ENCODE peak calls at places on chromosomes 1 and 21, in nine cellular contexts. R is T-helper 9 cell; W is aorta; D is activated T-cell treated with anti-CD3 and anti-CD28 coated beads, Interleukin-2, amount 50 U/mL, for 24 hours; G is suprapubic skin; Y is KBM-7; F is activated gamma-delta T cell; E is frontal cortex; O is stimulated activated CD8-positive, alpha-beta memory T cell treated with anti-CD3 and anti-CD28 coated beads, Interleukin-4, amount 100 ng/mL, for 24 hours. U is an unnamed sample.

GRCh38 chr1:217681806-217682205 is 50.7 kb downstream of the SPATA17 start:
- DNase-seq in R (no peak), W (no peak), D (no peak), G (no peak), Y (no peak), F (no peak), E (no peak), O (no peak), U (no peak)

GRCh38 chr1:177208920-177209319 is 38.2 kb downstream of the BRINP2 start:
- DNase-seq in R (no peak), W (no peak), D (no peak), G (no peak), Y (no peak), F (no peak), E (no peak), O (no peak), U (no peak)

GRCh38 chr1:207454046-207454964 is at the start of gene CR2:
- DNase-seq in R (peak; percentile 29), W (peak; percentile 76), D (peak; percentile 72), G (no peak), Y (no peak), F (no peak), E (peak; percentile 30), O (peak; percentile 53), U (peak; percentile 17)

GRCh38 chr21:44711327-44712202 is at the start of gene TSPEAR:
- DNase-seq in R (no peak), W (peak; percentile 51), D (no peak), G (peak; percentile 58), Y (no peak), F (no peak), E (no peak), O (no peak), U (no peak)

GRCh38 chr1:169044296-169044695 is 62.2 kb upstream of the ATP1B1 start:
- DNase-seq in R (peak; percentile 1), W (no peak), D (no peak), G (no peak), Y (peak; percentile 94), F (no peak), E (no peak), O (peak; percentile 2), U (no peak)

GRCh38 chr1:172956871-172957270 is 93.9 kb downstream of the TNFSF18 start:
- DNase-seq in R (no peak), W (no peak), D (no peak), G (no peak), Y (no peak), F (no peak), E (no peak), O (no peak), U (no peak)

GRCh38 chr1:150109567-150109966 is 40.1 kb upstream of the PLEKHO1 start:
- DNase-seq in R (no peak), W (no peak), D (no peak), G (no peak), Y (no peak), F (no peak), E (no peak), O (no peak), U (no peak)

GRCh38 chr1:42420145-42420544 is 35.7 kb downstream of the ZMYND12 start:
- DNase-seq in R (no peak), W (no peak), D (no peak), G (no peak), Y (no peak), F (no peak), E (no peak), O (no peak), U (no peak)

GRCh38 chr1:213041443-213041842 is 9.6 kb upstream of the RPS6KC1 start:
- DNase-seq in R (no peak), W (no peak), D (no peak), G (no peak), Y (no peak), F (no peak), E (no peak), O (no peak), U (no peak)

GRCh38 chr1:221274373-221274772 is 395.1 kb downstream of the HLX start:
- DNase-seq in R (no peak), W (no peak), D (no peak), G (no peak), Y (peak; percentile 35), F (no peak), E (no peak), O (no peak), U (no peak)

GRCh38 chr21:44979687-44980561 is 40.1 kb downstream of the SLX9 start:
- DNase-seq in R (no peak), W (no peak), D (no peak), G (no peak), Y (no peak), F (no peak), E (no peak), O (no peak), U (no peak)

GRCh38 chr1:204417231-204417997 is 5.8 kb upstream of the PPP1R15B start:
- DNase-seq in R (no peak), W (peak; percentile 84), D (no peak), G (peak; percentile 88), Y (peak; percentile 79), F (no peak), E (peak; percentile 45), O (no peak), U (peak; percentile 51)

GRCh38 chr1:21590116-21590905 is 78.8 kb downstream of the RAP1GAP start:
- DNase-seq in R (no peak), W (no peak), D (no peak), G (no peak), Y (no peak), F (no peak), E (peak; percentile 54), O (no peak), U (no peak)

GRCh38 chr1:2468041-2468472 is 8.0 kb upstream of the PLCH2 start:
- DNase-seq in R (peak; percentile 43), W (no peak), D (peak; percentile 61), G (no peak), Y (peak; percentile 21), F (no peak), E (peak; percentile 60), O (peak; percentile 24), U (peak; percentile 51)

GRCh38 chr1:50426108-50426700 is 3.0 kb upstream of the DMRTA2 start:
- DNase-seq in R (no peak), W (no peak), D (peak; percentile 32), G (no peak), Y (no peak), F (no peak), E (no peak), O (no peak), U (no peak)

GRCh38 chr1:2543543-2544092 is 12.6 kb upstream of the TNFRSF14 start:
- DNase-seq in R (peak; percentile 33), W (no peak), D (peak; percentile 55), G (no peak), Y (no peak), F (no peak), E (no peak), O (no peak), U (peak; percentile 64)

GRCh38 chr1:16324456-16324890 is 27.8 kb downstream of the FBXO42 start:
- DNase-seq in R (no peak), W (no peak), D (no peak), G (peak; percentile 33), Y (no peak), F (no peak), E (no peak), O (no peak), U (no peak)

GRCh38 chr1:29672416-29672815 is 436.1 kb downstream of the PTPRU start:
- DNase-seq in R (no peak), W (no peak), D (no peak), G (no peak), Y (no peak), F (no peak), E (no peak), O (no peak), U (no peak)

GRCh38 chr1:61612600-61612999 is 112.3 kb downstream of the TM2D1 start:
- DNase-seq in R (no peak), W (no peak), D (no peak), G (no peak), Y (no peak), F (no peak), E (no peak), O (no peak), U (no peak)

GRCh38 chr1:36258960-36259344 is 34.7 kb downstream of the THRAP3 start:
- DNase-seq in R (no peak), W (no peak), D (no peak), G (no peak), Y (no peak), F (no peak), E (no peak), O (no peak), U (no peak)

GRCh38 chr1:14852301-14852700 is 253.8 kb downstream of the KAZN start:
- DNase-seq in R (no peak), W (no peak), D (no peak), G (no peak), Y (no peak), F (no peak), E (no peak), O (no peak), U (no peak)

GRCh38 chr21:41247561-41247968 is 69.0 kb upstream of the FAM3B start:
- DNase-seq in R (no peak), W (peak; percentile 92), D (no peak), G (no peak), Y (no peak), F (no peak), E (no peak), O (no peak), U (no peak)

GRCh38 chr1:2344744-2345296 is 46.5 kb downstream of the MORN1 start:
- DNase-seq in R (no peak), W (peak; percentile 66), D (no peak), G (peak; percentile 50), Y (no peak), F (no peak), E (no peak), O (no peak), U (no peak)

GRCh38 chr1:6420594-6421042 is 899 bp upstream of the HES2 start:
- DNase-seq in R (no peak), W (no peak), D (no peak), G (no peak), Y (no peak), F (no peak), E (no peak), O (no peak), U (no peak)

GRCh38 chr1:116292929-116293725 is 79.9 kb upstream of the ATP1A1 start:
- DNase-seq in R (no peak), W (no peak), D (no peak), G (no peak), Y (no peak), F (no peak), E (no peak), O (no peak), U (no peak)

GRCh38 chr21:16076465-16076864 is 346.7 kb downstream of the USP25 start:
- DNase-seq in R (no peak), W (no peak), D (no peak), G (no peak), Y (no peak), F (no peak), E (no peak), O (no peak), U (no peak)

GRCh38 chr1:89953072-89953626 is 41.8 kb upstream of the ZNF326 start:
- DNase-seq in R (no peak), W (no peak), D (no peak), G (no peak), Y (peak; percentile 67), F (no peak), E (no peak), O (no peak), U (no peak)

GRCh38 chr1:216346521-216346920 is 76.7 kb downstream of the USH2A start:
- DNase-seq in R (no peak), W (no peak), D (no peak), G (no peak), Y (no peak), F (no peak), E (no peak), O (no peak), U (no peak)

U was measured in natural killer cell.